ENCODE peak calls at places on chromosomes 1 and 21, in four cellular contexts. D, Q, S and J are unnamed samples.

GRCh38 chr21:42307106-42307505 is 8.1 kb downstream of the TFF3 start:
- DNase-seq in D (no peak), Q (no peak), S (no peak), J (no peak)

GRCh38 chr1:162235261-162235780 is 141.3 kb downstream of the SPATA46 start:
- DNase-seq in D (no peak), Q (peak; percentile 10), S (peak; percentile 66), J (peak; percentile 47)

GRCh38 chr1:42978317-42979036 is 19.8 kb upstream of the SLC2A1 start:
- DNase-seq in D (no peak), Q (no peak), S (peak; percentile 71), J (no peak)

GRCh38 chr1:51675177-51675780 is 58.4 kb downstream of the OSBPL9 start:
- DNase-seq in D (no peak), Q (no peak), S (no peak), J (no peak)

GRCh38 chr21:45152265-45152746 is 77.9 kb downstream of the ADARB1 start:
- DNase-seq in D (no peak), Q (no peak), S (peak; percentile 26), J (peak; percentile 67)

GRCh38 chr1:116224561-116224960 is 113.4 kb downstream of the MAB21L3 start:
- DNase-seq in D (no peak), Q (no peak), S (no peak), J (no peak)

GRCh38 chr1:2412773-2413494 is 570 bp upstream of the PEX10 start:
- DNase-seq in D (no peak), Q (no peak), S (no peak), J (peak; percentile 29)

GRCh38 chr1:117578466-117578865 is 27.4 kb upstream of the TENT5C start:
- DNase-seq in D (no peak), Q (no peak), S (no peak), J (no peak)

GRCh38 chr1:243792401-243792800 is 57.6 kb downstream of the AKT3 start:
- DNase-seq in D (no peak), Q (no peak), S (no peak), J (no peak)

GRCh38 chr1:83999316-83999819 is 436 bp upstream of the TTLL7 start:
- DNase-seq in D (no peak), Q (peak; percentile 49), S (peak; percentile 85), J (no peak)

GRCh38 chr1:213759359-213760181 is 228.2 kb upstream of the PROX1 start:
- DNase-seq in D (no peak), Q (no peak), S (no peak), J (no peak)

GRCh38 chr1:114043046-114043445 is 63.8 kb downstream of the OLFML3 start:
- DNase-seq in D (no peak), Q (no peak), S (no peak), J (no peak)

GRCh38 chr1:115893545-115893944 is 52.6 kb upstream of the NHLH2 start:
- DNase-seq in D (no peak), Q (no peak), S (no peak), J (no peak)

GRCh38 chr1:166838766-166839599 is at the start of gene POGK:
- DNase-seq in D (peak; percentile 90), Q (peak; percentile 80), S (peak; percentile 88), J (peak; percentile 86)
- TF ChIP-seq CTCF in D (no peak), Q (no peak), S (no peak), J (no peak)

DNA sequence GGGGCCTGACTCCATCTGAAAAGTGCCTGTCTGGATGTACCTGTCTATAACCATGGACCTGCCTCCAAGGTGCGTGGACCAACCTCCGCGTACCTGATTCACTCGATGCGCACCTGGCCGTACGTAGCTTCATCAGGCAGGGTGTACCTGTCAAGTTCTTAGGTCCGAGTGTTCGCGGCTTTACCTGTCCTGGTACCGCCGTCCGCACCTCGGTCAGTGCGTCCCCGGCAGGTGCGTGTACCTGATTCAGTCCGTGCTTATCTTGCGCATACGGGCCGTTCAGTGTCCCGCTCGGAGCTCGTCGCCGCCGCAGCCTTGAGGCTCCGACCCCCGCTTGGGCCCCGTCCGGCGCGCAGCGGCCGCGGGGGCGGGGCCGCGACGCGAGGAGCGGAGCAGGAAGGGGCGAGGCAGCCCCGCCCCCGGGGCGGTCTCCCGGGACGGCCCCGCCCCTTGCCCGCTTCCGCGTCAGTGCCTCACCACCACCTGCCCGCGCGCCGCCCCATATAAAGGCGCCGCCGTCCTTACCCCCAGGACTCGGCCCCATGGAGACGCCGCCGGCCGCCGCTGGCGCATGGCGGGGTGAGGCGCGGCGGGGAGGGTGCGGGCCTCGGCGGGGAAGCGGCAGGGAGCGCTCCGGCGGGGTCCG is at the start of gene ZC3H12A:
- DNase-seq in D (peak; percentile 94), Q (peak; percentile 84), S (peak; percentile 87), J (peak; percentile 91)
- TF ChIP-seq CTCF in D (no peak), Q (no peak), S (no peak), J (no peak)

DNA sequence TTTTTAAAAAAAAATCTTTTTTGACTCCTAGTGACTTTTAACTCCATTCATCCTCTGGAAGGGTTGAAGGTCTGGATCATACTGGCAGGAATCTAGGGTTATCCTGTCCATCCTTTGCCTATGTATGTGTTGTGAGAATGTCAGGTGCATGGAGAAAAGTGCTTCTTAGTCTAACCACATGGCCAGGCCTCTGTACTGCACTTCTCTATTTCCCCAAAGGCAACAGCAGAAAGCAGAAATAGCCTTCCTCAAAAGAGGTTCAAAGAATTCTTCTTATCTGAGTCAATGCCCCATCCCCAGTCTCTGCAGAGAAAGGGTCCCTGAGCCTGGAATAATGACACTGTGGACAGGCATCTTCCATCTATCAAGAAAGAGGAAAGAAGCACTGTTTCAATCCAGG is 85.7 kb upstream of the CD34 start:
- DNase-seq in D (no peak), Q (no peak), S (no peak), J (no peak)
- TF ChIP-seq CTCF in D (no peak), Q (no peak), S (no peak), J (no peak)

GRCh38 chr1:160834945-160835565 is 27.6 kb downstream of the CD244 start:
- DNase-seq in D (no peak), Q (peak; percentile 23), S (no peak), J (peak; percentile 49)
- TF ChIP-seq CTCF in D (peak; percentile 49), Q (peak; percentile 14), S (peak; percentile 35), J (peak; percentile 67)

DNA sequence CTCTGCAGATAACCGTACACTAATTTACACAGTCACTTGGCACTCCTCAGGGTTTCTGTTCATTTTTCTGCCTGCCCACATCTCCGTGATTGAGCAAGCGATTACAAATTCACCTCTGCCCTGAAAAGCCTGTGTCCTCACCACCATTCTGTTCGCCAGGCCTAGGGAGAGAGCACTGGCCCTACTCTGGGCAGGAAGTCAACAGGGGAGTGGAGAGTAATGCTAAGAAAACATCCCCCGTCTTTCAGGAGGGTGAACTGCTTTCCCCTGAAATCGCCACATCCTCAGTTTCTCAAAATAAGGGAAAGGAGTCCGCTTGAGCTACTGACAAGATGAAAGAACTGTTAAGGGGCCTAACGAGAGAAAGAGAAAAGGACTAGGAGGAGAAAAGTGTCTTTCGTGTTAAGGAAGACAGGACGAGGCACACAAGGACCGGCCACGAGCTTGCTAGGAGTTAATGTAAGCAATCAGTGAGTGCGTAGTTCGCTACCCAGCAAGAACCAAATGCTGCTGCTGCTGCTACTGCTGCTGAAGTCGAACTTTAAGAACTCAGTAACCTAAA is 632 bp downstream of the PEX19 start:
- DNase-seq in D (no peak), Q (no peak), S (peak; percentile 58), J (no peak)
- TF ChIP-seq CTCF in D (no peak), Q (no peak), S (no peak), J (no peak)

DNA sequence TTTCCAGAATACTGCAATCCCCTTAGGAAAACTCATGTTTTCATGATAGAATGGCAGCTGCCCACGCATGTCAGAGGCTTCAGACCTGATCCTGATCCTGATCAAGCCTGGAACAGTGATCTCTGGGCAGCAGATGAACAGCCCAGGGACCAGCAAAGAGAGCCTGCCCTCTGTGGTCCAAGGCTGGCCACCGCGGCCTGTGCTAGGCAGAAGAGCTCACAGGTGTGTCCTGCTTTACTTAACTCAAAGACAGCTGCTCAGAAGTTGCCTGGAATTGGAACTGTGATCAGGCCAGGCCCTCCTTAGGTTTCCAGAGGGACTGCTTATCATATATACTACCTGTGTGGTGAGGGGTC is 21.2 kb upstream of the BCAR3 start:
- DNase-seq in D (no peak), Q (no peak), S (no peak), J (no peak)
- TF ChIP-seq CTCF in D (no peak), Q (no peak), S (peak; percentile 28), J (no peak)